ENCODE peak calls at places on chromosomes 3 and 15, in four cellular contexts. One of them, this sample, is unnamed.

GRCh38 chr3:107369791-107370190 is 7.4 kb upstream of the CCDC54 start:
- DNase-seq in PC-3: no peak
- DNase-seq in HepG2: no peak
- DNase-seq in IMR-90: peak; percentile 24
- DNase-seq in this sample: peak; percentile 32

GRCh38 chr3:54126551-54126950 is 4.2 kb downstream of the CACNA2D3 start:
- DNase-seq in HepG2: no peak
- DNase-seq in PC-3: no peak
- DNase-seq in IMR-90: no peak
- DNase-seq in this sample: no peak

GRCh38 chr3:4674216-4674615 is 181.1 kb downstream of the ITPR1 start:
- DNase-seq in IMR-90: peak; percentile 72
- DNase-seq in PC-3: no peak
- DNase-seq in HepG2: no peak
- DNase-seq in this sample: peak; percentile 83

GRCh38 chr3:143234521-143234920 is 115.0 kb downstream of the CHST2 start:
- DNase-seq in HepG2: no peak
- DNase-seq in PC-3: no peak
- DNase-seq in IMR-90: peak; percentile 27
- DNase-seq in this sample: no peak

GRCh38 chr3:76024640-76025039 is 239.3 kb upstream of the ZNF717 start:
- DNase-seq in IMR-90: peak; percentile 59
- DNase-seq in HepG2: peak; percentile 3
- DNase-seq in PC-3: peak; percentile 63
- DNase-seq in this sample: peak; percentile 68

GRCh38 chr3:134242649-134243637 is 7.7 kb downstream of the RYK start:
- DNase-seq in PC-3: peak; percentile 85
- DNase-seq in IMR-90: peak; percentile 92
- DNase-seq in HepG2: peak; percentile 58
- DNase-seq in this sample: peak; percentile 90

GRCh38 chr3:141392416-141392815 is 24.1 kb downstream of the ZBTB38 start:
- DNase-seq in HepG2: no peak
- DNase-seq in IMR-90: no peak
- DNase-seq in PC-3: no peak
- DNase-seq in this sample: no peak

GRCh38 chr3:161673845-161674244 is 177.2 kb downstream of the OTOL1 start:
- DNase-seq in PC-3: no peak
- DNase-seq in HepG2: no peak
- DNase-seq in IMR-90: no peak
- DNase-seq in this sample: no peak

GRCh38 chr3:61574854-61575253 is 13.5 kb downstream of the PTPRG start:
- DNase-seq in HepG2: no peak
- DNase-seq in PC-3: no peak
- DNase-seq in IMR-90: peak; percentile 97
- DNase-seq in this sample: peak; percentile 99

GRCh38 chr3:166713787-166714186 is 666.3 kb downstream of the ZBBX start:
- DNase-seq in PC-3: no peak
- DNase-seq in HepG2: no peak
- DNase-seq in IMR-90: no peak
- DNase-seq in this sample: no peak

GRCh38 chr3:37741644-37742043 is 120.0 kb upstream of the CTDSPL start:
- DNase-seq in HepG2: peak; percentile 18
- DNase-seq in IMR-90: no peak
- DNase-seq in PC-3: peak; percentile 58
- DNase-seq in this sample: no peak

GRCh38 chr3:12716605-12717121 is 42.4 kb downstream of the TMEM40 start:
- DNase-seq in IMR-90: peak; percentile 62
- DNase-seq in HepG2: no peak
- DNase-seq in PC-3: no peak
- DNase-seq in this sample: peak; percentile 67

GRCh38 chr3:4835616-4836043 is 143.6 kb upstream of the BHLHE40 start:
- DNase-seq in PC-3: no peak
- DNase-seq in IMR-90: no peak
- DNase-seq in HepG2: no peak
- DNase-seq in this sample: no peak

GRCh38 chr3:129533406-129533805 is 5.0 kb downstream of the RHO start:
- DNase-seq in HepG2: no peak
- DNase-seq in PC-3: no peak
- DNase-seq in IMR-90: no peak
- DNase-seq in this sample: no peak

GRCh38 chr3:12629560-12629959 is 34.4 kb downstream of the RAF1 start:
- DNase-seq in PC-3: peak; percentile 15
- DNase-seq in HepG2: no peak
- DNase-seq in IMR-90: peak; percentile 59
- DNase-seq in this sample: peak; percentile 40

GRCh38 chr15:98127612-98128011 is 167.1 kb downstream of the ARRDC4 start:
- DNase-seq in IMR-90: no peak
- DNase-seq in PC-3: no peak
- DNase-seq in HepG2: no peak
- DNase-seq in this sample: no peak

GRCh38 chr3:170128259-170128976 is 53.1 kb downstream of the PHC3 start:
- DNase-seq in HepG2: no peak
- DNase-seq in PC-3: no peak
- DNase-seq in IMR-90: no peak
- DNase-seq in this sample: no peak

GRCh38 chr3:189841474-189842205 is 210.5 kb downstream of the TP63 start:
- DNase-seq in IMR-90: peak; percentile 64
- DNase-seq in HepG2: no peak
- DNase-seq in PC-3: peak; percentile 79
- DNase-seq in this sample: peak; percentile 82

GRCh38 chr3:64368163-64369025 is 143.1 kb upstream of the PRICKLE2 start:
- DNase-seq in HepG2: no peak
- DNase-seq in PC-3: no peak
- DNase-seq in IMR-90: no peak
- DNase-seq in this sample: no peak

GRCh38 chr3:189586941-189587687 is 44.1 kb upstream of the TP63 start:
- DNase-seq in PC-3: no peak
- DNase-seq in IMR-90: no peak
- DNase-seq in HepG2: no peak
- DNase-seq in this sample: no peak

GRCh38 chr15:101167791-101168462 is 83.9 kb downstream of the CHSY1 start:
- DNase-seq in IMR-90: peak; percentile 97
- DNase-seq in HepG2: peak; percentile 57
- DNase-seq in PC-3: peak; percentile 93
- DNase-seq in this sample: peak; percentile 99

GRCh38 chr15:101170568-101171350 is 81.1 kb downstream of the CHSY1 start:
- DNase-seq in PC-3: peak; percentile 78
- DNase-seq in IMR-90: peak; percentile 87
- DNase-seq in HepG2: no peak
- DNase-seq in this sample: peak; percentile 87

GRCh38 chr15:101168898-101169297 is 83.0 kb downstream of the CHSY1 start:
- DNase-seq in PC-3: no peak
- DNase-seq in IMR-90: no peak
- DNase-seq in HepG2: no peak
- DNase-seq in this sample: no peak

GRCh38 chr15:101168463-101168824 is 83.4 kb downstream of the CHSY1 start:
- DNase-seq in IMR-90: peak; percentile 65
- DNase-seq in HepG2: no peak
- DNase-seq in PC-3: no peak
- DNase-seq in this sample: no peak

DNA sequence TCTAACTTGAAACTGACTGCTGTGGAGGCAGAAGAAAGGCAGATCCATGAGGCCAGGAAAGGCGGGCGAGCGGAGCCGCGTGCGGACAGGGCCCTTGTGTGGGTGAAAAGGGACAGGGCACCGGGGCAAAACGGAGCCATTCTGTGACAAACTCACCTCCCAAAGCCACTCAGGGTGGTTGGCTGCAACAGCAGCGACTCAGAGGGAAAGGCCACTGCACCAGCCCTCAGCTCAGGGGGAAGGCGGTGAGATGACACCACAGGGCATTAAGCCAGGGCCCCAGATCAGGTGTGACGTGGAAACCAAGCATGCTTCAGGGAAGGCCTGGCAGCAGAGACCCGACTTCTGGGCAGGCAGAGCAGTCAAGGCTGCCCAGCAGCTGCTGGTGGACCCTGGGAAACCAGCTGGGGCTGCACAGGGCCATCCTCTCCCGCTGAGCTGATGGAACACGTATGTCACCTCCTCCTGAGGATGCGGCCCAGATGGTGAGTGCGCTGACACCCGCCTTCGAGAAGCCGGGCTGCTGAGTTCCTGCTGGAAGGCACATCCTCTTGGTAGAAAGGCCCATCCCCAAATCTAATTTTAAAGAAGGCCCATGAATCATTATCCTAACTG is 82.3 kb downstream of the CHSY1 start:
- DNase-seq in PC-3: peak; percentile 39
- DNase-seq in IMR-90: peak; percentile 69
- DNase-seq in HepG2: no peak
- DNase-seq in this sample: peak; percentile 68
- H3K4me2 ChIP-seq in PC-3: peak overlapping the region; percentile 84
- H3K4me2 ChIP-seq in IMR-90: no peak overlapping the region
- H3K4me2 ChIP-seq in HepG2: no peak overlapping the region
- H3K4me2 ChIP-seq in this sample: no peak overlapping the region

GRCh38 chr3:15782429-15782828 is 15.3 kb downstream of the ANKRD28 start:
- DNase-seq in PC-3: no peak
- DNase-seq in HepG2: no peak
- DNase-seq in IMR-90: no peak
- DNase-seq in this sample: no peak
- H4K20me1 ChIP-seq in PC-3: no peaks in the 10 kb centered on the region
- H4K20me1 ChIP-seq in HepG2: no peaks in the 10 kb centered on the region
- H4K20me1 ChIP-seq in IMR-90: peaks cover 4% of the 10 kb centered on the region
- H4K20me1 ChIP-seq in this sample: no peaks in the 10 kb centered on the region

DNA sequence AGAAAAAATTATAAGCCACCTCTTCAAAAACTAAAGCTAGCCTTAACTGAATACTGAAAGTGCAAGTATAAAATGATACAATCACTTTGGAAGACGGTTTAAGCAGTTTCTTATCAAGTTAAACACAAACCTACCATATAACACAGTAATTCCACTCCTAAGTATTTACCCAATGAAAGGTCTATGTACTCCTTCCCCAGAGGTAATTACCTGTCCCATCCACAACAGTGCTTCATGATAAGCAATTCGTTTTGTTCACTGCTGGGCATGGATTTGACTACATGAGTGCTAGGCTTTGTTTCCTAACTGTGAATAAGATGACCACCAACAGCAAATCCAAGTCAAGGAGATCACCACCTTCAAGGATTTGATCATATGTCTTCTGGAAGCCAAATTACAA is 4.3 kb downstream of the COX5A start:
- DNase-seq in HepG2: no peak
- DNase-seq in IMR-90: no peak
- DNase-seq in PC-3: no peak
- DNase-seq in this sample: no peak
- H3K4me2 ChIP-seq in HepG2: peak overlapping the region; percentile 15
- H3K4me2 ChIP-seq in IMR-90: no peak overlapping the region
- H3K4me2 ChIP-seq in PC-3: no peak overlapping the region
- H3K4me2 ChIP-seq in this sample: no peak overlapping the region

GRCh38 chr15:93068581-93069199 is 20.3 kb downstream of the RGMA start:
- DNase-seq in HepG2: no peak
- DNase-seq in PC-3: no peak
- DNase-seq in IMR-90: no peak
- DNase-seq in this sample: no peak

GRCh38 chr15:93066103-93066725 is 22.8 kb downstream of the RGMA start:
- DNase-seq in HepG2: no peak
- DNase-seq in PC-3: no peak
- DNase-seq in IMR-90: no peak
- DNase-seq in this sample: peak; percentile 17

GRCh38 chr15:93065641-93066045 is 23.4 kb downstream of the RGMA start:
- DNase-seq in PC-3: no peak
- DNase-seq in HepG2: no peak
- DNase-seq in IMR-90: no peak
- DNase-seq in this sample: no peak

GRCh38 chr15:93066834-93067648 is 22.0 kb downstream of the RGMA start:
- DNase-seq in PC-3: peak; percentile 38
- DNase-seq in IMR-90: no peak
- DNase-seq in HepG2: no peak
- DNase-seq in this sample: no peak

GRCh38 chr15:93067649-93068085 is 21.3 kb downstream of the RGMA start:
- DNase-seq in HepG2: no peak
- DNase-seq in IMR-90: no peak
- DNase-seq in PC-3: no peak
- DNase-seq in this sample: no peak
- H4K20me1 ChIP-seq in HepG2: no peaks in the 10 kb centered on the region
- H4K20me1 ChIP-seq in IMR-90: no peaks in the 10 kb centered on the region
- H4K20me1 ChIP-seq in PC-3: no peaks in the 10 kb centered on the region
- H4K20me1 ChIP-seq in this sample: no peaks in the 10 kb centered on the region

DNA sequence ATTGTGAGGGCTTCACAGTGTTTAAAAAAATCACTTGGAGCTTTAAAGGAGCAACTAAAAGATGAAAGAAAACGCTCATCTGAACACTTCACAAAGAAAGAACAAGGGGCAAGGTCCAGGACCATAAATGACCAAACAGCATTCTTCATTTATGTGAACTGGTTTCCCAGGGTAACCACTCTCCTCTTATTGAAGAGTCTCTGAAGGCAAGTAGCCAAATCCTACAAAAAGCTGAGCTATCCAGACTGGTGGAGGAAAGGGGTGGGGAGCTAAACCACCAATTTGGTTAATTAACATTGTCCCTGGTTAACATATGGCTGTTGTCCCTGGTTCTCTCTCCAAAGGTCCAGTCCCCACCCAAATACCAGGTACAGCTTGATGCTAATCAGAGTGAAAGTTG is 58.1 kb downstream of the OSBPL10 start:
- DNase-seq in IMR-90: no peak
- DNase-seq in PC-3: no peak
- DNase-seq in HepG2: peak; percentile 83
- DNase-seq in this sample: no peak
- H3K4me2 ChIP-seq in IMR-90: no peak overlapping the region
- H3K4me2 ChIP-seq in PC-3: no peak overlapping the region
- H3K4me2 ChIP-seq in HepG2: peak overlapping the region; percentile 61
- H3K4me2 ChIP-seq in this sample: no peak overlapping the region

GRCh38 chr3:58055309-58055708 is 47.1 kb downstream of the FLNB start:
- DNase-seq in HepG2: no peak
- DNase-seq in IMR-90: no peak
- DNase-seq in PC-3: no peak
- DNase-seq in this sample: peak; percentile 77
- H4K20me1 ChIP-seq in HepG2: peaks cover 8% of the 10 kb centered on the region
- H4K20me1 ChIP-seq in IMR-90: peaks cover 30% of the 10 kb centered on the region
- H4K20me1 ChIP-seq in PC-3: peaks cover 39% of the 10 kb centered on the region
- H4K20me1 ChIP-seq in this sample: no peaks in the 10 kb centered on the region

DNA sequence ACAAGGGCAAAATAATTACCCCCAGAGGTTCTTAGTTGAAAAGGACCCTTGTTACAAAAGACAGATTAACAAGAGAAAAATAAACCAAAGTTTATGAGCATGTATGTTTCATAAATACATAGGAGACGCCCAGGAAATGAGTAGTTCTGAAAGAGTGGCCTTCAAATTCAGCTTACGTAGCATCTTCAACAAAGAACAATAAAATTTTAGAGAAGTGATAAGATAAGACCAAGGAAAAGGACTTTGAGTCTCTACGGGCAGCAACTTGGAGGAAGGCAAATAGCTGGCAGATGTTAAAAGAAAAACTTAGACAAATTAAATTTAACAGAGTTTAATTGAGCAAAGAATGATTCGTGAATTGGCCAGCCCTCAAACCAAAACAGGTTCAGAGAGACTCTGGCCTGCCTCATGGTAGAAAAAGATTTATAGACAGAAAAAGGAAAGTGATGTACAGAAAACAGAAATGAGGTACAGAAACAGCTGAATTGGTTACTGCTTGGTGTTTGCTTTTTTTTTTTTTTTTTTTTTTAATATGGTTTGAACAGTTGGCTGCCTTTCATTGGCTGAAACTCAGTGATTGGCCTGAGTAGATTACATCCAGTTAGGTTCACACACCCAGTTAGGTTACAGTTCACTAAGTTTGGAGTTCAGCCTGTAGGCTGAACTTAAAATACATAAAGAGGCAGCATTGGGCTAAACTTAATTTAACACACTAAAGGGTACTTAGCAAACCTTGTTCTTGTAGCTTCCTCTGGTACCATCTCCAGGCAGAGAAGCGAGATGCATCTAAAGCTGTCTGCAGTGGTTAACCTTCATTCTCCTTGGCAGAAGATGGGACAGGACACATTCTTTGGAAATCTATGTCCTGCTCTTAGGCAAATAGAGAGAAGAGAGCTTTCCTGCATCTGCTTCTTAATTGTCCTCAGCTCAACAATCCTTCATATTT is 23.2 kb downstream of the C2CD4B start:
- DNase-seq in IMR-90: no peak
- DNase-seq in HepG2: no peak
- DNase-seq in PC-3: peak; percentile 45
- DNase-seq in this sample: no peak
- H3K4me2 ChIP-seq in IMR-90: no peak overlapping the region
- H3K4me2 ChIP-seq in HepG2: no peak overlapping the region
- H3K4me2 ChIP-seq in PC-3: peak overlapping the region; percentile 32
- H3K4me2 ChIP-seq in this sample: no peak overlapping the region

This sample was measured in fibroblast of lung.